ENCODE peak calls at places on chromosomes 1 and 21, in seven cellular contexts. L, O, X, H, D, J and Z are unnamed samples.

GRCh38 chr1:203667616-203668015 is 41.0 kb downstream of the ATP2B4 start:
- DNase-seq in L (no peak), O (no peak), X (no peak), H (no peak), D (peak), J (no peak), Z (no peak)

GRCh38 chr1:46456411-46456963 is 33.1 kb upstream of the DMBX1 start:
- DNase-seq in L (no peak), O (no peak), X (no peak), H (no peak), D (no peak), J (no peak), Z (no peak)

GRCh38 chr1:203519053-203519770 is 25.3 kb downstream of the OPTC start:
- DNase-seq in L (no peak), O (peak), X (peak), H (peak), D (no peak), J (no peak), Z (no peak)

GRCh38 chr1:202692959-202693555 is 17.2 kb downstream of the SYT2 start:
- DNase-seq in L (peak), O (peak), X (peak), H (peak), D (peak), J (peak), Z (peak)

GRCh38 chr1:23908453-23909341 is 4.5 kb downstream of the CNR2 start:
- DNase-seq in L (no peak), O (no peak), X (no peak), H (no peak), D (no peak), J (no peak), Z (no peak)

GRCh38 chr1:85481688-85482087 is 16.7 kb upstream of the DDAH1 start:
- DNase-seq in L (no peak), O (no peak), X (no peak), H (no peak), D (no peak), J (no peak), Z (no peak)

GRCh38 chr1:41856361-41857285 is 62.1 kb downstream of the HIVEP3 start:
- DNase-seq in L (no peak), O (no peak), X (no peak), H (peak), D (no peak), J (no peak), Z (no peak)

GRCh38 chr1:212217633-212218032 is 67.6 kb upstream of the PPP2R5A start:
- DNase-seq in L (no peak), O (no peak), X (no peak), H (no peak), D (no peak), J (no peak), Z (no peak)

GRCh38 chr1:11634759-11635158 is 19.5 kb downstream of the FBXO2 start:
- DNase-seq in L (no peak), O (no peak), X (no peak), H (no peak), D (no peak), J (no peak), Z (no peak)

GRCh38 chr1:163844393-163844948 is 522.7 kb downstream of the NUF2 start:
- DNase-seq in L (no peak), O (no peak), X (no peak), H (no peak), D (peak), J (no peak), Z (peak)

GRCh38 chr1:159854101-159854692 is 8.3 kb downstream of the VSIG8 start:
- DNase-seq in L (peak), O (peak), X (peak), H (no peak), D (peak), J (peak), Z (no peak)

GRCh38 chr1:13965770-13966398 is 265.9 kb downstream of the PRDM2 start:
- DNase-seq in L (peak), O (peak), X (peak), H (peak), D (peak), J (peak), Z (peak)

GRCh38 chr1:89629146-89629545 is 3.8 kb upstream of the LRRC8C start:
- DNase-seq in L (no peak), O (no peak), X (no peak), H (no peak), D (no peak), J (no peak), Z (no peak)

GRCh38 chr1:150149490-150150453 is at the start of gene PLEKHO1:
- DNase-seq in L (peak), O (peak), X (peak), H (peak), D (peak), J (peak), Z (peak)

GRCh38 chr1:890661-891060 is 33.1 kb upstream of the SAMD11 start:
- DNase-seq in L (no peak), O (no peak), X (no peak), H (no peak), D (peak), J (no peak), Z (peak)

GRCh38 chr1:229980009-229980408 is 87.0 kb upstream of the GALNT2 start:
- DNase-seq in L (no peak), O (no peak), X (no peak), H (no peak), D (no peak), J (no peak), Z (no peak)

GRCh38 chr1:16292739-16293138 is 55.8 kb upstream of the CPLANE2 start:
- DNase-seq in L (no peak), O (no peak), X (no peak), H (no peak), D (no peak), J (no peak), Z (no peak)

GRCh38 chr1:16294219-16295212 is 57.5 kb upstream of the CPLANE2 start:
- DNase-seq in L (no peak), O (no peak), X (no peak), H (no peak), D (no peak), J (no peak), Z (no peak)

GRCh38 chr1:16286122-16286521 is 49.1 kb upstream of the CPLANE2 start:
- DNase-seq in L (no peak), O (no peak), X (no peak), H (peak), D (no peak), J (no peak), Z (no peak)

GRCh38 chr1:16293568-16293967 is 56.6 kb upstream of the CPLANE2 start:
- DNase-seq in L (no peak), O (no peak), X (no peak), H (no peak), D (no peak), J (no peak), Z (no peak)

GRCh38 chr1:16289959-16290358 is 53.0 kb upstream of the CPLANE2 start:
- DNase-seq in L (no peak), O (peak), X (no peak), H (no peak), D (no peak), J (no peak), Z (no peak)
- H3K4ac ChIP-seq in L (no peak), O (no peak), X (no peak), H (no peak), D (no peak), J (no peak), Z (no peak)

GRCh38 chr21:38311091-38311490 is 54.3 kb downstream of the KCNJ15 start:
- DNase-seq in L (no peak), O (no peak), X (no peak), H (no peak), D (no peak), J (no peak), Z (no peak)
- H3K4ac ChIP-seq in L (no peak), O (no peak), X (no peak), H (no peak), D (no peak), J (no peak), Z (no peak)

GRCh38 chr1:22729400-22729773 is 18.7 kb downstream of the EPHB2 start:
- DNase-seq in L (no peak), O (no peak), X (no peak), H (no peak), D (no peak), J (no peak), Z (no peak)
- H3K4ac ChIP-seq in L (no peak), O (no peak), X (no peak), H (no peak), D (no peak), J (no peak), Z (no peak)

GRCh38 chr1:224722838-224723237 is 106.7 kb downstream of the CNIH3 start:
- DNase-seq in L (no peak), O (no peak), X (no peak), H (no peak), D (no peak), J (no peak), Z (no peak)

GRCh38 chr1:224721000-224721399 is 104.9 kb downstream of the CNIH3 start:
- DNase-seq in L (no peak), O (no peak), X (no peak), H (no peak), D (no peak), J (no peak), Z (no peak)

GRCh38 chr1:224719716-224720115 is 103.6 kb downstream of the CNIH3 start:
- DNase-seq in L (no peak), O (no peak), X (no peak), H (no peak), D (no peak), J (no peak), Z (no peak)

GRCh38 chr1:224720216-224720615 is 104.1 kb downstream of the CNIH3 start:
- DNase-seq in L (no peak), O (peak), X (peak), H (no peak), D (no peak), J (no peak), Z (no peak)

DNA sequence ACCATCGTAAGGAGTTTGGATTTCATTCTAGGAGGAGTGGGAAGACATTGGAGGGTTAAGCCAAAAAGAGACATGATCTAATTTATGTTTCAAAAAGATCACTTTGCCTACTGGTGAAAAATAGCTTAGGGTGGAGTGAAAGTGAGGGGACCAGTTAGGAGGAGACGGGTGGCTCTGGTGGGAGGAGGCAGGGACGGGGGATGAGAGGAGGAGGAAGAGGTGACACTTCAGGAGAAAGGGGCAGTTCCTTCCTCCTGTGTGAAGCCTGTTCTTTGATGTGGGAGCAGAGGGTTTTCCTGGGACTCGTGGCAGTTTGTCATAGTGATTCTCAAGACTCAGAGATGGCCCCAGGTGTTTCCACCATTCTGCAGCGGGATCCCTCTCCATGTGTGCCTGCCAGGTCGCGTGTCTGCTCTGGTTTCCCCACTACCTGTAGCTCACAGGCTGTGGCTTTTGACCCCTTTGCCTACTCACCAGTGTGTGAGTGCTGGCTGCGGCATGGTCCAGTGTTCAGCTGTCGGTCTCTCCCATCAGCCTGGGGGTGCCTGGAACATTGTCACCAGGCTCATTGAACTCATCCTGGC is 102.4 kb downstream of the CNIH3 start:
- DNase-seq in L (no peak), O (no peak), X (no peak), H (no peak), D (no peak), J (no peak), Z (no peak)
- H3K4ac ChIP-seq in L (no peak), O (no peak), X (no peak), H (no peak), D (no peak), J (no peak), Z (no peak)

GRCh38 chr1:233959971-233960710 is 55.7 kb downstream of the SLC35F3 start:
- DNase-seq in L (no peak), O (no peak), X (no peak), H (no peak), D (no peak), J (no peak), Z (no peak)
- H3K4ac ChIP-seq in L (no peak), O (no peak), X (no peak), H (no peak), D (no peak), J (no peak), Z (no peak)

DNA sequence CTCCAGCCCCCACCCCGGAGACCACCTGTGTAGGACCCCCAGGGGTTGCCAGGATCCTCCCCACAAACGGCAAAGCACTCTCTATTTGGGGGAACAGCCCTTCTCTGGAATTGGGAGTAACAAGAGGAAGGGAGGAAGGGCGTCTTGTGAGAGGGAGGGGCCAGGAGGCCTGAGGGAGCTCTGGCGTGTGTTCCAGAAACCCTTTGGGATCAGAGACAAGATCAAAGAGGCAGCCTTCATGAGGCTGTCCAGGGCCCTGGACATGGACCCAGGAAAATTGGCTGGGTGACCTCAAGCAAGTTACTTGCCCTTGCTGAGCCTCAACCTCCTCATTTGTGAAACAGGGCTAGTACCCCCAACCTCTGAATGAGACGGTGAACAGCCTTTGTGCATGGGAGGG is 18.1 kb upstream of the ECE1 start:
- DNase-seq in L (no peak), O (no peak), X (no peak), H (no peak), D (peak), J (no peak), Z (no peak)
- H3K4ac ChIP-seq in L (no peak), O (no peak), X (no peak), H (no peak), D (peak), J (no peak), Z (no peak)

GRCh38 chr1:173014145-173014544 is 36.6 kb downstream of the TNFSF18 start:
- DNase-seq in L (no peak), O (no peak), X (no peak), H (no peak), D (no peak), J (no peak), Z (no peak)

GRCh38 chr1:173015629-173016028 is 35.1 kb downstream of the TNFSF18 start:
- DNase-seq in L (no peak), O (no peak), X (no peak), H (no peak), D (no peak), J (no peak), Z (no peak)

GRCh38 chr1:173020138-173020742 is 30.5 kb downstream of the TNFSF18 start:
- DNase-seq in L (no peak), O (no peak), X (no peak), H (no peak), D (no peak), J (no peak), Z (no peak)

GRCh38 chr1:173016409-173016808 is 34.3 kb downstream of the TNFSF18 start:
- DNase-seq in L (no peak), O (no peak), X (no peak), H (no peak), D (no peak), J (no peak), Z (no peak)

DNA sequence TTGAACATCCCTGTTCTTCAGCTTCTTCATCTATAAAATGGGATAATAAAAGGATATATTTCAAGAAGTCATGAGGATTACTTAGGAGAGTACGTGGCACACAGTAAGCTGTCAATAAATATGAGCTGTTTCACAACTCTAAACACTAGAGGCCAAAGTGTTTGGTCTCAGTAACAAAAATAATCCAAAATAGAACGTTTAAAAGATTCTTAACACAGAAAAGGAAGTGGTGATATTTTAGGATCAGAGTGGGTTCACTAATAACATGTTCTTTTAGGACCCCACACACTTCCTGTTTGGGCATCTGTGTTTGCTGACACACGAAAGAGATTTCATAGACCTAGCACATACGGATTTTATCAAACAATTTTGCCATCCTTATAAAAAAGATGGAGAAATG is 32.9 kb downstream of the TNFSF18 start:
- DNase-seq in L (no peak), O (no peak), X (no peak), H (no peak), D (no peak), J (no peak), Z (no peak)
- H3K4ac ChIP-seq in L (no peak), O (no peak), X (no peak), H (no peak), D (no peak), J (no peak), Z (no peak)

DNA sequence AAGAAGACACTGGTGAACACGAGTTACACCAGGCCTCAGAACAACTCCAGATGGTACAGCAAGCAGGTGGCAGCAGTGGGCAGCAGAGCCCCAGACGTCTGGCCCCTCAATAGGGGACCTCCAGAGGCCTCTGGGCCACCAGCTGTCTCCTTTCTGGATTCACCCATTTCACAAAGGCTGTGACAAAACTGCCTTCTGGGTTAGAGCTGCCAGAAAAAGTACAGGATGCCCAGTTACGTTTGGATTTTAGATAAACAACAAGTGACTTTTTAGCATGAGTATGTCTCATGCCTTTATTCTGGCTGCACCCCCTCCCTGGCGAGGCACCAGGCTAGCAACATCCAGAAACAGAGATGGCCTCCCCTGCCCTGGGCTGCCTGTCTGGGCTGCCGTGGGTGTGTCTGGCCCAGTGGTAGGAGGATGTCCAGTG is 30.1 kb downstream of the ITPKB start:
- DNase-seq in L (no peak), O (no peak), X (no peak), H (no peak), D (peak), J (no peak), Z (peak)
- H3K4ac ChIP-seq in L (no peak), O (no peak), X (no peak), H (no peak), D (peak), J (no peak), Z (peak)